ENCODE peak calls at places on chromosomes 12 and 14, in four cellular contexts. One of them, this sample, is unnamed.

GRCh38 chr12:70317781-70318180 is 48.3 kb upstream of the KCNMB4 start:
- DNase-seq in AG04449: no peak
- DNase-seq in colonic mucosa: no peak
- DNase-seq in neural progenitor cell: no peak
- DNase-seq in this sample: no peak

GRCh38 chr14:102498005-102498677 is 11.4 kb downstream of the ANKRD9 start:
- DNase-seq in AG04449: no peak
- DNase-seq in neural progenitor cell: peak; percentile 41
- DNase-seq in colonic mucosa: no peak
- DNase-seq in this sample: peak; percentile 38

GRCh38 chr12:89020689-89021088 is 331.6 kb downstream of the DUSP6 start:
- DNase-seq in colonic mucosa: no peak
- DNase-seq in neural progenitor cell: no peak
- DNase-seq in AG04449: no peak
- DNase-seq in this sample: no peak

GRCh38 chr14:71206123-71206522 is 298.9 kb downstream of the PCNX1 start:
- DNase-seq in AG04449: no peak
- DNase-seq in neural progenitor cell: no peak
- DNase-seq in colonic mucosa: no peak
- DNase-seq in this sample: no peak

GRCh38 chr12:30896461-30896860 is 30.1 kb upstream of the TSPAN11 start:
- DNase-seq in colonic mucosa: no peak
- DNase-seq in neural progenitor cell: no peak
- DNase-seq in AG04449: no peak
- DNase-seq in this sample: no peak

GRCh38 chr12:39103552-39104165 is 198.3 kb upstream of the CPNE8 start:
- DNase-seq in neural progenitor cell: peak; percentile 85
- DNase-seq in AG04449: no peak
- DNase-seq in colonic mucosa: peak; percentile 30
- DNase-seq in this sample: peak; percentile 19

GRCh38 chr12:21155517-21156351 is 24.7 kb downstream of the SLCO1B1 start:
- DNase-seq in neural progenitor cell: no peak
- DNase-seq in AG04449: no peak
- DNase-seq in colonic mucosa: no peak
- DNase-seq in this sample: no peak

GRCh38 chr14:75978249-75978731 is 3.5 kb downstream of the TGFB3 start:
- DNase-seq in colonic mucosa: no peak
- DNase-seq in AG04449: no peak
- DNase-seq in neural progenitor cell: no peak
- DNase-seq in this sample: no peak

GRCh38 chr12:125890983-125891382 is 825.7 kb downstream of the AACS start:
- DNase-seq in AG04449: no peak
- DNase-seq in neural progenitor cell: peak; percentile 24
- DNase-seq in colonic mucosa: no peak
- DNase-seq in this sample: no peak

GRCh38 chr12:3140284-3140683 is 63.1 kb downstream of the TSPAN9 start:
- DNase-seq in colonic mucosa: no peak
- DNase-seq in AG04449: no peak
- DNase-seq in neural progenitor cell: no peak
- DNase-seq in this sample: no peak

GRCh38 chr12:15688202-15688736 is 100.9 kb downstream of the EPS8 start:
- DNase-seq in neural progenitor cell: no peak
- DNase-seq in AG04449: no peak
- DNase-seq in colonic mucosa: peak; percentile 65
- DNase-seq in this sample: peak; percentile 58

GRCh38 chr12:26701604-26702215 is 131.3 kb downstream of the ITPR2 start:
- DNase-seq in neural progenitor cell: peak; percentile 71
- DNase-seq in AG04449: no peak
- DNase-seq in colonic mucosa: no peak
- DNase-seq in this sample: no peak

GRCh38 chr12:28879379-28879778 is 269.7 kb upstream of the FAR2 start:
- DNase-seq in AG04449: no peak
- DNase-seq in colonic mucosa: no peak
- DNase-seq in neural progenitor cell: no peak
- DNase-seq in this sample: no peak

GRCh38 chr12:401235-402126 is at the start of gene CCDC77:
- DNase-seq in AG04449: peak; percentile 40
- DNase-seq in neural progenitor cell: peak; percentile 97
- DNase-seq in colonic mucosa: peak; percentile 93
- DNase-seq in this sample: peak; percentile 96

GRCh38 chr12:20274008-20274407 is 94.3 kb upstream of the PDE3A start:
- DNase-seq in AG04449: no peak
- DNase-seq in neural progenitor cell: peak; percentile 3
- DNase-seq in colonic mucosa: no peak
- DNase-seq in this sample: no peak

GRCh38 chr12:132282950-132283771 is 46.2 kb downstream of the GALNT9 start:
- DNase-seq in AG04449: no peak
- DNase-seq in neural progenitor cell: no peak
- DNase-seq in colonic mucosa: no peak
- DNase-seq in this sample: no peak

GRCh38 chr14:52551696-52552062 is 626 bp downstream of the TXNDC16 start:
- DNase-seq in AG04449: no peak
- DNase-seq in neural progenitor cell: peak; percentile 13
- DNase-seq in colonic mucosa: peak; percentile 37
- DNase-seq in this sample: peak; percentile 47

GRCh38 chr14:23406244-23406643 is 1.8 kb downstream of the MYH6 start:
- DNase-seq in neural progenitor cell: no peak
- DNase-seq in AG04449: no peak
- DNase-seq in colonic mucosa: no peak
- DNase-seq in this sample: no peak

GRCh38 chr14:66121859-66122258 is 364.3 kb upstream of the CCDC196 start:
- DNase-seq in neural progenitor cell: peak; percentile 32
- DNase-seq in AG04449: no peak
- DNase-seq in colonic mucosa: no peak
- DNase-seq in this sample: no peak

GRCh38 chr12:90099288-90099687 is 390.6 kb upstream of the ATP2B1 start:
- DNase-seq in AG04449: no peak
- DNase-seq in colonic mucosa: no peak
- DNase-seq in neural progenitor cell: no peak
- DNase-seq in this sample: no peak

GRCh38 chr12:65943388-65944137 is 119.3 kb downstream of the HMGA2 start:
- DNase-seq in colonic mucosa: no peak
- DNase-seq in AG04449: no peak
- DNase-seq in neural progenitor cell: no peak
- DNase-seq in this sample: no peak

GRCh38 chr12:20624718-20625117 is 70.4 kb upstream of the SLCO1C1 start:
- DNase-seq in colonic mucosa: peak; percentile 23
- DNase-seq in neural progenitor cell: peak; percentile 63
- DNase-seq in AG04449: no peak
- DNase-seq in this sample: no peak

GRCh38 chr12:24991209-24992049 is 42.5 kb upstream of the BCAT1 start:
- DNase-seq in colonic mucosa: no peak
- DNase-seq in neural progenitor cell: peak; percentile 62
- DNase-seq in AG04449: no peak
- DNase-seq in this sample: no peak

GRCh38 chr12:51439330-51439729 is 14.7 kb downstream of the SLC4A8 start:
- DNase-seq in neural progenitor cell: no peak
- DNase-seq in AG04449: no peak
- DNase-seq in colonic mucosa: peak; percentile 31
- DNase-seq in this sample: no peak

GRCh38 chr14:46432516-46432915 is 219.1 kb downstream of the RPL10L start:
- DNase-seq in neural progenitor cell: no peak
- DNase-seq in colonic mucosa: no peak
- DNase-seq in AG04449: no peak
- DNase-seq in this sample: no peak

GRCh38 chr12:32918890-32919791 is 22.6 kb upstream of the PKP2 start:
- DNase-seq in neural progenitor cell: peak; percentile 48
- DNase-seq in colonic mucosa: no peak
- DNase-seq in AG04449: no peak
- DNase-seq in this sample: peak; percentile 34

GRCh38 chr12:105051981-105052380 is 32.3 kb downstream of the ALDH1L2 start:
- DNase-seq in colonic mucosa: no peak
- DNase-seq in neural progenitor cell: no peak
- DNase-seq in AG04449: no peak
- DNase-seq in this sample: no peak

GRCh38 chr14:100104523-100105300 is 39.5 kb downstream of the EVL start:
- DNase-seq in neural progenitor cell: no peak
- DNase-seq in AG04449: peak; percentile 58
- DNase-seq in colonic mucosa: no peak
- DNase-seq in this sample: no peak

GRCh38 chr12:116910645-116911449 is at the start of gene FBXW8:
- DNase-seq in colonic mucosa: peak; percentile 76
- DNase-seq in neural progenitor cell: peak; percentile 86
- DNase-seq in AG04449: no peak
- DNase-seq in this sample: peak; percentile 82

GRCh38 chr12:1083086-1083887 is 92.3 kb downstream of the ERC1 start:
- DNase-seq in AG04449: no peak
- DNase-seq in colonic mucosa: no peak
- DNase-seq in neural progenitor cell: peak; percentile 45
- DNase-seq in this sample: peak; percentile 43

GRCh38 chr12:47085815-47086252 is 6.1 kb upstream of the AMIGO2 start:
- DNase-seq in AG04449: no peak
- DNase-seq in colonic mucosa: no peak
- DNase-seq in neural progenitor cell: no peak
- DNase-seq in this sample: no peak

GRCh38 chr12:94101902-94102660 is 46.3 kb upstream of the PLXNC1 start:
- DNase-seq in AG04449: no peak
- DNase-seq in neural progenitor cell: peak; percentile 94
- DNase-seq in colonic mucosa: peak; percentile 91
- DNase-seq in this sample: peak; percentile 94

DNA sequence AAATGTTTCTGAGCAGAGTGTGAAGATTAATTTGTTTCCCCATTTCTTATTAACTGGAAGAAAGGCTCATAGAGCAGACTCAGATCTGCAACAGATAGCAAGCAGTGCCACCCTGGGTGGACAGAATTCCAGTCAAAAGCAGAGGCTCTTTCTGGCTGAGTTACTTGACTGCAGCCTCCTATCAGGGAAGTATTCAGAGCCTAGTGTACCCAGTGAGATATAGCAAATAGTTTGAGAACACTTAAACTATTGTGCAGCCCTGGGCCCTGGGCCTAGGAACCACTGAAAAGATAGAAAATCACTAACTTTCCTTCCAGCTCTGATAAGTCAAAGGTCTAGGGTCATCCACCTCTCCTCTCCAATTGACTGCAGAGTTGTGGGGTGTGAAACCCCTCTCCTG is 11.2 kb upstream of the AQP2 start:
- DNase-seq in colonic mucosa: no peak
- DNase-seq in neural progenitor cell: no peak
- DNase-seq in AG04449: no peak
- DNase-seq in this sample: peak; percentile 35
- TF ChIP-seq CTCF in colonic mucosa: no peak
- TF ChIP-seq CTCF in neural progenitor cell: no peak
- TF ChIP-seq CTCF in AG04449: no peak
- TF ChIP-seq CTCF in this sample: no peak

DNA sequence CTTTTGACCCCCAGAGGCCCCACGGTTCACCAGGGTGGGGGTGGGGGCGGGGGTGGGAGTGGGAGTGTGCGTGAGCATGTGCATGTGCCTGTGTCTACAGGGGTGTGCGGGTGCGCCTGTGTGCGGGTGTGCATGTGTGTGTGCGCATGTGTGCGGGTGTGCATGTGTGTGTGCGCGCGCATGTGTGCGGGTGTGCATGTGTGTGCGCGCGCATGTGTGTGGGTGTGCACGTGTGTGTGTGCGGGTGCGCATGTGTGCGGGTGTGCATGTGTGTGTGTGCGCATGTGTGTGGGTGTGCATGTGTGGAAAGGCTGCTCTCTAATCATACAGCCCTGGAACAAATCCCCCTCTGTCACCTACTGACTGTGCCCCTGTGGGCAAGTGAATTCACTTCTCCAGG is 38.8 kb downstream of the RFLNA start:
- DNase-seq in colonic mucosa: no peak
- DNase-seq in AG04449: no peak
- DNase-seq in neural progenitor cell: no peak
- DNase-seq in this sample: no peak
- H3K4me3 ChIP-seq in colonic mucosa: no peak overlapping the region
- H3K4me3 ChIP-seq in AG04449: no peak overlapping the region
- H3K4me3 ChIP-seq in neural progenitor cell: no peak overlapping the region
- H3K4me3 ChIP-seq in this sample: no peak overlapping the region

DNA sequence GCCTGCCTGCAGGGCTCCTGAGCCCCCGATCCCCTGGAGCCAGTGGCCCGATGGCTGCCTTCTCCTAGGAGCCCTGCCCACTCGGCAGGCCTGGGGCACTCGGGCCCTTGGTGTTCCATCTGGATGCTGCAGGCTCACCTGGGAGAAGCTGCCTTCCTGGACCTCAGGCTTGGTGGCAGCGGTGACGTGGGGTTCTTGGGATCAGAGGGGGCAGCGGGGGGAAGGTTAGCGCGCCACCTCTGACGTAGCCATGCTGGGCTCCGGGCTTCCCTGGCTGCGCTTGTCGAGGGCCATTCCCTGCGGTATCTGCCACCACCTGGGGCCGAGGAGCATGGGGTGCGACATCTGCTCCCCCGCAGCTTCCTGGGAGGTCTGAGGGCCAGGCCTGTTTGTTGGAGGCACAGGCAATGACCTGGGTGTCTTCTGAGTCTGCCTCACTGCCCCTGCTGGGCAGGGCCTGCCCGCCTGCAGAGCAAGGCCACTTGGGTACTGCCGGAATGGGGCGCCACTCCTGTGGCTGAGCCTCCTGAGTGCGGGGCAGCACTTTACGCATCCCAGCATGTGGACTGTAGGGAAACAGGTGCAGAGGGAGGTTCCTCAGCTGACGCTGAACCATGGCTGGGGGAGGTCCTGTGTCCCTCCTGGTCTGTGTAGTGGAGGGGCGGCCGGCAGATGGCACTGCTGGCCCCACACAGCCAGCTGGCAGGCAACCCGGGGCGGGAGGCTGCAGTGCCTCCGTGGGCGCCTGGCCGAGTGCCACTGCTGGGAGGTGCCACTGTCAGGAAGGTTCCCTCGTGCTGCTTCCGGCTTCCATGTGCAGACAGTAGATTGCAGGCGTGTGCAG is 20.3 kb downstream of the MTA1 start:
- DNase-seq in colonic mucosa: no peak
- DNase-seq in neural progenitor cell: no peak
- DNase-seq in AG04449: no peak
- DNase-seq in this sample: no peak
- TF ChIP-seq CTCF in colonic mucosa: no peak
- TF ChIP-seq CTCF in neural progenitor cell: no peak
- TF ChIP-seq CTCF in AG04449: no peak
- TF ChIP-seq CTCF in this sample: no peak

GRCh38 chr14:73739899-73740685 is 25.9 kb upstream of the PNMA1 start:
- DNase-seq in AG04449: no peak
- DNase-seq in neural progenitor cell: no peak
- DNase-seq in colonic mucosa: peak; percentile 44
- DNase-seq in this sample: no peak

GRCh38 chr14:73741876-73742519 is 27.8 kb upstream of the PNMA1 start:
- DNase-seq in AG04449: no peak
- DNase-seq in neural progenitor cell: no peak
- DNase-seq in colonic mucosa: peak; percentile 49
- DNase-seq in this sample: no peak

GRCh38 chr14:73739174-73739898 is 25.2 kb upstream of the PNMA1 start:
- DNase-seq in colonic mucosa: peak; percentile 26
- DNase-seq in neural progenitor cell: no peak
- DNase-seq in AG04449: no peak
- DNase-seq in this sample: no peak

GRCh38 chr14:73741386-73741875 is 27.2 kb upstream of the PNMA1 start:
- DNase-seq in neural progenitor cell: peak; percentile 60
- DNase-seq in colonic mucosa: peak; percentile 91
- DNase-seq in AG04449: no peak
- DNase-seq in this sample: peak; percentile 56

GRCh38 chr14:73740921-73741326 is 26.7 kb upstream of the PNMA1 start:
- DNase-seq in colonic mucosa: peak; percentile 96
- DNase-seq in AG04449: no peak
- DNase-seq in neural progenitor cell: no peak
- DNase-seq in this sample: peak; percentile 51
- H3K4me3 ChIP-seq in colonic mucosa: peak overlapping the region; percentile 4
- H3K4me3 ChIP-seq in AG04449: no peak overlapping the region
- H3K4me3 ChIP-seq in neural progenitor cell: no peak overlapping the region
- H3K4me3 ChIP-seq in this sample: no peak overlapping the region

GRCh38 chr14:64952598-64953309 is 10.2 kb upstream of the GPX2 start:
- DNase-seq in neural progenitor cell: peak; percentile 26
- DNase-seq in AG04449: no peak
- DNase-seq in colonic mucosa: no peak
- DNase-seq in this sample: no peak
- TF ChIP-seq CTCF in neural progenitor cell: peak; percentile 22
- TF ChIP-seq CTCF in AG04449: no peak
- TF ChIP-seq CTCF in colonic mucosa: no peak
- TF ChIP-seq CTCF in this sample: no peak

This sample was measured in testis.